ENCODE peak calls at places on chromosome 4, in six cellular contexts. F, L, T, M, S and I are unnamed samples.

GRCh38 chr4:1200425-1201035 is 28.1 kb upstream of the SPON2 start:
- DNase-seq in F (peak), L (no peak), T (no peak), M (no peak), S (peak), I (no peak)

GRCh38 chr4:128630881-128631280 is 178.6 kb upstream of the JADE1 start:
- DNase-seq in F (no peak), L (no peak), T (no peak), M (no peak), S (no peak), I (no peak)

GRCh38 chr4:23741586-23742240 is 148.1 kb downstream of the PPARGC1A start:
- DNase-seq in F (no peak), L (no peak), T (no peak), M (no peak), S (no peak), I (no peak)

GRCh38 chr4:113020966-113021365 is 28.5 kb upstream of the ANK2 start:
- DNase-seq in F (no peak), L (no peak), T (no peak), M (no peak), S (no peak), I (no peak)

GRCh38 chr4:31984872-31985271 is 1264.7 kb downstream of the PCDH7 start:
- DNase-seq in F (no peak), L (no peak), T (no peak), M (no peak), S (no peak), I (no peak)

GRCh38 chr4:153234923-153235322 is 30.7 kb downstream of the TRIM2 start:
- DNase-seq in F (no peak), L (no peak), T (no peak), M (no peak), S (no peak), I (no peak)

GRCh38 chr4:23827971-23828680 is 61.7 kb downstream of the PPARGC1A start:
- DNase-seq in F (no peak), L (no peak), T (no peak), M (no peak), S (no peak), I (no peak)

GRCh38 chr4:123986268-123986798 is 589.7 kb downstream of the SPRY1 start:
- DNase-seq in F (no peak), L (no peak), T (no peak), M (no peak), S (peak), I (no peak)

GRCh38 chr4:78426972-78427371 is 124.6 kb upstream of the ANXA3 start:
- DNase-seq in F (no peak), L (peak), T (no peak), M (no peak), S (no peak), I (no peak)

GRCh38 chr4:184361443-184361842 is 112.9 kb downstream of the IRF2 start:
- DNase-seq in F (no peak), L (no peak), T (no peak), M (no peak), S (no peak), I (no peak)

GRCh38 chr4:102616661-102617060 is 115.5 kb downstream of the NFKB1 start:
- DNase-seq in F (no peak), L (no peak), T (no peak), M (no peak), S (no peak), I (no peak)

GRCh38 chr4:55251352-55251751 is 94.7 kb upstream of the SRD5A3 start:
- DNase-seq in F (no peak), L (no peak), T (no peak), M (no peak), S (no peak), I (no peak)
- H3K27ac ChIP-seq in F (no peak), L (no peak), T (no peak), M (no peak), S (no peak), I (no peak)

GRCh38 chr4:75916091-75916661 is 13.9 kb upstream of the PPEF2 start:
- DNase-seq in F (peak), L (peak), T (peak), M (no peak), S (no peak), I (no peak)
- H3K27ac ChIP-seq in F (no peak), L (no peak), T (no peak), M (no peak), S (no peak), I (no peak)

DNA sequence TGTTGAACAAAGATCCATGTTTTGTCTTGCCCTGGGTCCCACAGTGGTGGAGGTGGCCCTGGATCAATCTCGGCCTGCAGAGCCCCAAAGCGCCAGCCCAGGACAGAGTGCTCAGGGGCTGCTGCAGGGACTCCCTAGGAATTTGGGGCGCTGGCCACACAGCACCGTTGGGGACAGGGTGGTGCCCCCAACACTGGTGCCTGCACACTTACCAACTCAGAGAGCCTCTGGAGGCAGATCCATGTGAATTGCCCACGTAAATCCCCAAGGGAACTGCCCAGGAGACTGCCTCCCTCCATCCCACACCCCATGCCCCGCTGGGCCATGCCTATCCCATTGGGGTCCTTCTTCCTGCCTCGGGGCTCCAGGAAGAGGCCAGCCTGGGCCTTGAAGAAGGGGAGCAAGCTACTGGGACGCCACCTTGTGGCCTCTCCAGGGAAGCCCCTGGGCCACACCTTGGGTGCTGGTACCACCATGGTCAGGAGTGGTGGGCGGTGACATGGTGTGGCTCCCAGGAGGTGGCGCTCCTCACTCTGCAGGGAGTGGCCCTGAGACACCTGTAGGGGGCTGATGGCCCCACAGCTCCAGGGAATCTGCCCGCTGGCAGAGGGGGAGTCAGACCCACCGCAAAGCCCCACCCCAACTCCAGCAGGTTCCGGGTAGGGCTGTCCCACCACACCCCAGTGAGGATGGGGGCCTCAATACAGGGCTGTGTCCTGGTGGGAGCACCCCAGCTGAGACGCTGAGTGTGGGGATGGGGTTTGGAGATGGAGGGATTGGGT is 22.8 kb downstream of the CFAP99 start:
- DNase-seq in F (peak), L (peak), T (peak), M (no peak), S (peak), I (no peak)
- H3K27ac ChIP-seq in F (no peak), L (no peak), T (no peak), M (no peak), S (no peak), I (no peak)

GRCh38 chr4:38800956-38801450 is 3.6 kb downstream of the TLR1 start:
- DNase-seq in F (no peak), L (no peak), T (no peak), M (no peak), S (no peak), I (no peak)
- H3K27ac ChIP-seq in F (no peak), L (no peak), T (no peak), M (no peak), S (no peak), I (no peak)

GRCh38 chr4:145722561-145722960 is 42.6 kb downstream of the C4orf51 start:
- DNase-seq in F (no peak), L (no peak), T (no peak), M (no peak), S (no peak), I (no peak)

GRCh38 chr4:145719752-145720624 is 40.0 kb downstream of the C4orf51 start:
- DNase-seq in F (no peak), L (no peak), T (no peak), M (no peak), S (no peak), I (no peak)

GRCh38 chr4:145723336-145723735 is 43.4 kb downstream of the C4orf51 start:
- DNase-seq in F (no peak), L (no peak), T (no peak), M (no peak), S (no peak), I (no peak)

GRCh38 chr4:145716661-145717200 is 36.8 kb downstream of the C4orf51 start:
- DNase-seq in F (no peak), L (no peak), T (no peak), M (no peak), S (no peak), I (no peak)

GRCh38 chr4:145720656-145721055 is 40.7 kb downstream of the C4orf51 start:
- DNase-seq in F (no peak), L (no peak), T (no peak), M (no peak), S (no peak), I (no peak)
- H3K27ac ChIP-seq in F (no peak), L (no peak), T (peak), M (no peak), S (peak), I (no peak)

DNA sequence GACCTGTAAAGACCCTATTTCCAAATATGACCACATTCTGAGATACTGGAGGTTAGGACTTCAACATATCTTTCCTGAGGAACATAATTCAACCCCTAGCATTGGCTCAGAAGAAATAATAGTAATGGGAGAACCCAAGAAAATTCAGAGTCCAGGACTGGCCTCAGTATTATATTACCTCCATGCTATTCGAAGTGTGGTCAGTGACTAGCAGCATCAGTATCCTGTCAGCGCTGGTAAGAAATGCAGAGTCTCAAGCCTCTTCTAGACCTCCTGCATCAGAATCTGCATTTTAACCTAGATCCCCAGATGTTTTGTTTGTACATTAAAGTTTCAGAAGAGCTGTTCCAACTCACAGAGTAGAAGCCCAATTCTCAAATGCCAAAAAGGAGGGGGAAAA is 361.6 kb downstream of the ARHGAP24 start:
- DNase-seq in F (no peak), L (no peak), T (no peak), M (no peak), S (no peak), I (no peak)
- H3K27ac ChIP-seq in F (no peak), L (no peak), T (no peak), M (no peak), S (no peak), I (no peak)